ENCODE peak calls at places on chromosomes 2 and 18, in four cellular contexts. O, D, G and Z are unnamed samples.

GRCh38 chr18:46324556-46324955 is 220.4 kb downstream of the HAUS1 start:
- DNase-seq in G (peak), D (no peak), O (peak), Z (no peak)

GRCh38 chr2:158539176-158539895 is 82.6 kb downstream of the PKP4 start:
- DNase-seq in G (no peak), D (no peak), O (no peak), Z (no peak)

GRCh38 chr2:46326231-46326980 is 29.2 kb downstream of the EPAS1 start:
- DNase-seq in D (peak), O (no peak), G (no peak), Z (no peak)

GRCh38 chr2:12240216-12240615 is 476.5 kb upstream of the TRIB2 start:
- DNase-seq in D (no peak), G (no peak), O (no peak), Z (no peak)

GRCh38 chr18:44811586-44812125 is 131.0 kb downstream of the SETBP1 start:
- DNase-seq in O (no peak), D (no peak), G (peak), Z (no peak)

GRCh38 chr2:180411631-180412030 is 404.5 kb upstream of the CWC22 start:
- DNase-seq in D (no peak), O (no peak), G (no peak), Z (no peak)

GRCh38 chr2:229087843-229088520 is 183.1 kb downstream of the PID1 start:
- DNase-seq in G (no peak), O (no peak), D (no peak), Z (no peak)

GRCh38 chr2:70552501-70553333 is 909 bp downstream of the TGFA start:
- DNase-seq in G (no peak), D (no peak), O (no peak), Z (no peak)

GRCh38 chr2:11808016-11808400 is 61.6 kb downstream of the LPIN1 start:
- DNase-seq in D (no peak), G (no peak), O (no peak), Z (no peak)

GRCh38 chr2:101613073-101613704 is 84.3 kb upstream of the MAP4K4 start:
- DNase-seq in D (no peak), O (no peak), G (no peak), Z (no peak)

GRCh38 chr18:75158465-75159237 is 50.3 kb downstream of the PTGR3 start:
- DNase-seq in O (no peak), D (no peak), G (no peak), Z (no peak)

GRCh38 chr18:60372598-60372997 is at the start of gene MC4R:
- DNase-seq in D (no peak), O (peak), G (no peak), Z (no peak)

GRCh38 chr18:74282359-74283254 is 9.2 kb downstream of the CYB5A start:
- DNase-seq in D (peak), O (no peak), G (no peak), Z (no peak)

GRCh38 chr2:18544171-18544570 is 16.3 kb downstream of the RDH14 start:
- DNase-seq in O (no peak), D (no peak), G (no peak), Z (no peak)

GRCh38 chr2:42060718-42061619 is 13.1 kb downstream of the PKDCC start:
- DNase-seq in O (no peak), D (no peak), G (no peak), Z (no peak)